ENCODE peak calls at places on chromosomes 4 and X, in six cellular contexts. L is Caco-2; Q is CD4-positive, CD25-positive, alpha-beta regulatory T cell; X is NCI-H748 treated with DMSO at 0.1 percent for 48 hours; R is NCI-H2171 treated with DMSO at 0.1 percent for 48 hours; S is H9. P is an unnamed sample.

GRCh38 chr4:169270810-169271691 is at the start of gene SH3RF1:
- DNase-seq in S (peak; percentile 69), X (peak; percentile 27), L (peak; percentile 89), R (peak; percentile 52), Q (no peak), P (no peak)

GRCh38 chr4:41177016-41177415 is 37.3 kb downstream of the APBB2 start:
- DNase-seq in Q (no peak), S (no peak), R (no peak), X (no peak), L (peak; percentile 17), P (no peak)

GRCh38 chr4:127889903-127890302 is 9.2 kb downstream of the PLK4 start:
- DNase-seq in S (no peak), R (peak; percentile 7), Q (no peak), X (no peak), L (no peak), P (no peak)

GRCh38 chr4:89193828-89194227 is 82.5 kb downstream of the TIGD2 start:
- DNase-seq in X (no peak), S (no peak), R (no peak), Q (no peak), L (no peak), P (no peak)

GRCh38 chr4:110278127-110278526 is 79.7 kb upstream of the ELOVL6 start:
- DNase-seq in Q (no peak), R (no peak), X (no peak), S (no peak), L (no peak), P (no peak)

GRCh38 chr4:188663369-188663768 is 524.1 kb downstream of the TRIML1 start:
- DNase-seq in R (no peak), Q (no peak), L (no peak), X (no peak), S (no peak), P (no peak)

GRCh38 chr4:74665346-74665745 is 129.0 kb downstream of the BTC start:
- DNase-seq in Q (no peak), L (no peak), S (no peak), R (no peak), X (no peak), P (no peak)

GRCh38 chrX:97882306-97882705 is 998.6 kb downstream of the RPA4 start:
- DNase-seq in X (no peak), S (no peak), R (no peak), Q (no peak), L (no peak), P (no peak)

GRCh38 chr4:139084425-139085093 is 69.0 kb downstream of the NOCT start:
- DNase-seq in X (peak; percentile 72), R (no peak), L (no peak), S (no peak), Q (no peak), P (no peak)

GRCh38 chrX:43970528-43970927 is 2.7 kb downstream of the NDP start:
- DNase-seq in Q (no peak), L (no peak), R (peak; percentile 2), S (no peak), X (no peak), P (no peak)

GRCh38 chr4:7170012-7170411 is 22.3 kb upstream of the SORCS2 start:
- DNase-seq in S (peak; percentile 9), L (no peak), Q (no peak), R (no peak), X (no peak), P (no peak)

GRCh38 chrX:44891642-44892041 is 18.7 kb downstream of the KDM6A start:
- DNase-seq in R (no peak), X (no peak), S (no peak), Q (no peak), L (no peak), P (no peak)

GRCh38 chr4:38106886-38107514 is 146.8 kb downstream of the PTTG2 start:
- DNase-seq in Q (no peak), R (no peak), L (no peak), S (no peak), X (no peak), P (no peak)

GRCh38 chr4:8155660-8156421 is 2.8 kb downstream of the ABLIM2 start:
- DNase-seq in Q (no peak), S (no peak), L (no peak), R (no peak), X (no peak), P (no peak)

GRCh38 chr4:76526585-76526990 is 91.6 kb downstream of the SHROOM3 start:
- DNase-seq in L (peak; percentile 59), Q (no peak), S (no peak), X (no peak), R (no peak), P (no peak)

GRCh38 chrX:147875866-147876596 is 35.7 kb upstream of the FMR1 start:
- DNase-seq in R (no peak), L (no peak), X (no peak), S (no peak), Q (no peak), P (no peak)